ENCODE peak calls at places on chromosome 9, in five cellular contexts. One of them, this sample, is unnamed.

GRCh38 chr9:6563036-6563435 is 82.5 kb downstream of the GLDC start:
- DNase-seq in ovary: no peak
- DNase-seq in dorsolateral prefrontal cortex: no peak
- DNase-seq in HepG2: no peak
- DNase-seq in kidney epithelial cell: no peak
- DNase-seq in this sample: no peak

GRCh38 chr9:137453643-137454081 is 5.5 kb downstream of the NSMF start:
- DNase-seq in dorsolateral prefrontal cortex: no peak
- DNase-seq in kidney epithelial cell: no peak
- DNase-seq in ovary: peak
- DNase-seq in HepG2: peak
- DNase-seq in this sample: peak

GRCh38 chr9:77291714-77292113 is 114.4 kb downstream of the VPS13A start:
- DNase-seq in HepG2: peak
- DNase-seq in dorsolateral prefrontal cortex: no peak
- DNase-seq in ovary: no peak
- DNase-seq in kidney epithelial cell: no peak
- DNase-seq in this sample: no peak

GRCh38 chr9:85172001-85172978 is 502.8 kb downstream of the NTRK2 start:
- DNase-seq in HepG2: no peak
- DNase-seq in dorsolateral prefrontal cortex: no peak
- DNase-seq in ovary: no peak
- DNase-seq in kidney epithelial cell: peak
- DNase-seq in this sample: no peak

GRCh38 chr9:13750639-13751038 is 471.1 kb upstream of the MPDZ start:
- DNase-seq in ovary: no peak
- DNase-seq in HepG2: no peak
- DNase-seq in kidney epithelial cell: no peak
- DNase-seq in dorsolateral prefrontal cortex: no peak
- DNase-seq in this sample: no peak

GRCh38 chr9:6787793-6788174 is 30.0 kb downstream of the KDM4C start:
- DNase-seq in HepG2: no peak
- DNase-seq in kidney epithelial cell: no peak
- DNase-seq in ovary: no peak
- DNase-seq in dorsolateral prefrontal cortex: no peak
- DNase-seq in this sample: no peak

GRCh38 chr9:69019808-69020207 is 5.9 kb upstream of the PRKACG start:
- DNase-seq in HepG2: no peak
- DNase-seq in kidney epithelial cell: no peak
- DNase-seq in ovary: no peak
- DNase-seq in dorsolateral prefrontal cortex: no peak
- DNase-seq in this sample: peak

GRCh38 chr9:130996672-130997394 is 12.1 kb upstream of the LAMC3 start:
- DNase-seq in ovary: no peak
- DNase-seq in dorsolateral prefrontal cortex: no peak
- DNase-seq in kidney epithelial cell: no peak
- DNase-seq in HepG2: no peak
- DNase-seq in this sample: no peak

GRCh38 chr9:116450378-116451139 is 236.5 kb upstream of the TRIM32 start:
- DNase-seq in HepG2: no peak
- DNase-seq in dorsolateral prefrontal cortex: no peak
- DNase-seq in ovary: no peak
- DNase-seq in kidney epithelial cell: peak
- DNase-seq in this sample: no peak

GRCh38 chr9:130701059-130702022 is 7.8 kb downstream of the EXOSC2 start:
- DNase-seq in dorsolateral prefrontal cortex: peak
- DNase-seq in HepG2: peak
- DNase-seq in ovary: peak
- DNase-seq in kidney epithelial cell: no peak
- DNase-seq in this sample: peak

GRCh38 chr9:6894135-6894534 is 136.4 kb downstream of the KDM4C start:
- DNase-seq in HepG2: no peak
- DNase-seq in ovary: no peak
- DNase-seq in kidney epithelial cell: no peak
- DNase-seq in dorsolateral prefrontal cortex: no peak
- DNase-seq in this sample: no peak

GRCh38 chr9:87465791-87466190 is 31.9 kb upstream of the DAPK1 start:
- DNase-seq in kidney epithelial cell: no peak
- DNase-seq in HepG2: no peak
- DNase-seq in dorsolateral prefrontal cortex: no peak
- DNase-seq in ovary: no peak
- DNase-seq in this sample: no peak

GRCh38 chr9:8384126-8384525 is 584.5 kb upstream of the DMAC1 start:
- DNase-seq in ovary: no peak
- DNase-seq in HepG2: no peak
- DNase-seq in kidney epithelial cell: no peak
- DNase-seq in dorsolateral prefrontal cortex: no peak
- DNase-seq in this sample: no peak

GRCh38 chr9:78029601-78030552 is 1.7 kb downstream of the GNAQ start:
- DNase-seq in HepG2: no peak
- DNase-seq in ovary: no peak
- DNase-seq in kidney epithelial cell: no peak
- DNase-seq in dorsolateral prefrontal cortex: no peak
- DNase-seq in this sample: peak

GRCh38 chr9:137694962-137695875 is 76.4 kb downstream of the EHMT1 start:
- DNase-seq in HepG2: peak
- DNase-seq in kidney epithelial cell: no peak
- DNase-seq in dorsolateral prefrontal cortex: no peak
- DNase-seq in ovary: no peak
- DNase-seq in this sample: no peak

GRCh38 chr9:135939351-135940265 is 21.6 kb downstream of the UBAC1 start:
- DNase-seq in ovary: no peak
- DNase-seq in HepG2: no peak
- DNase-seq in dorsolateral prefrontal cortex: no peak
- DNase-seq in kidney epithelial cell: no peak
- DNase-seq in this sample: peak

GRCh38 chr9:70411141-70411929 is 3.1 kb downstream of the KLF9 start:
- DNase-seq in ovary: peak
- DNase-seq in HepG2: peak
- DNase-seq in dorsolateral prefrontal cortex: peak
- DNase-seq in kidney epithelial cell: no peak
- DNase-seq in this sample: peak

GRCh38 chr9:17776735-17777134 is 197.9 kb downstream of the SH3GL2 start:
- DNase-seq in dorsolateral prefrontal cortex: no peak
- DNase-seq in ovary: no peak
- DNase-seq in kidney epithelial cell: no peak
- DNase-seq in HepG2: no peak
- DNase-seq in this sample: no peak

GRCh38 chr9:72960446-72960845 is 7.6 kb upstream of the ALDH1A1 start:
- DNase-seq in kidney epithelial cell: no peak
- DNase-seq in HepG2: no peak
- DNase-seq in dorsolateral prefrontal cortex: no peak
- DNase-seq in ovary: no peak
- DNase-seq in this sample: no peak

GRCh38 chr9:63816742-63817621 is 1468.0 kb downstream of the FOXD4L5 start:
- DNase-seq in kidney epithelial cell: no peak
- DNase-seq in dorsolateral prefrontal cortex: peak
- DNase-seq in HepG2: peak
- DNase-seq in ovary: peak
- DNase-seq in this sample: peak

GRCh38 chr9:100377015-100377414 is 24.3 kb upstream of the TEX10 start:
- DNase-seq in dorsolateral prefrontal cortex: no peak
- DNase-seq in HepG2: no peak
- DNase-seq in kidney epithelial cell: no peak
- DNase-seq in ovary: no peak
- DNase-seq in this sample: no peak

GRCh38 chr9:92711844-92712243 is 41.9 kb upstream of the IPPK start:
- DNase-seq in kidney epithelial cell: no peak
- DNase-seq in dorsolateral prefrontal cortex: no peak
- DNase-seq in HepG2: no peak
- DNase-seq in ovary: no peak
- DNase-seq in this sample: peak

GRCh38 chr9:33447404-33448158 is at the start of gene AQP3:
- DNase-seq in dorsolateral prefrontal cortex: no peak
- DNase-seq in ovary: peak
- DNase-seq in kidney epithelial cell: no peak
- DNase-seq in HepG2: peak
- DNase-seq in this sample: peak

GRCh38 chr9:16689352-16689938 is 181.0 kb downstream of the BNC2 start:
- DNase-seq in dorsolateral prefrontal cortex: no peak
- DNase-seq in ovary: no peak
- DNase-seq in HepG2: no peak
- DNase-seq in kidney epithelial cell: no peak
- DNase-seq in this sample: no peak

GRCh38 chr9:123453904-123454321 is 97.9 kb downstream of the CRB2 start:
- DNase-seq in kidney epithelial cell: no peak
- DNase-seq in HepG2: peak
- DNase-seq in ovary: peak
- DNase-seq in dorsolateral prefrontal cortex: peak
- DNase-seq in this sample: no peak

GRCh38 chr9:806285-807156 is 35.0 kb upstream of the DMRT1 start:
- DNase-seq in dorsolateral prefrontal cortex: no peak
- DNase-seq in HepG2: peak
- DNase-seq in ovary: no peak
- DNase-seq in kidney epithelial cell: no peak
- DNase-seq in this sample: peak

GRCh38 chr9:88538311-88539085 is 3.5 kb downstream of the NXNL2 start:
- DNase-seq in HepG2: no peak
- DNase-seq in kidney epithelial cell: peak
- DNase-seq in ovary: no peak
- DNase-seq in dorsolateral prefrontal cortex: no peak
- DNase-seq in this sample: no peak

GRCh38 chr9:3446313-3446712 is 79.5 kb downstream of the RFX3 start:
- DNase-seq in ovary: no peak
- DNase-seq in HepG2: no peak
- DNase-seq in dorsolateral prefrontal cortex: no peak
- DNase-seq in kidney epithelial cell: no peak
- DNase-seq in this sample: no peak

GRCh38 chr9:78115073-78115472 is 83.5 kb upstream of the GNAQ start:
- DNase-seq in kidney epithelial cell: no peak
- DNase-seq in ovary: no peak
- DNase-seq in dorsolateral prefrontal cortex: no peak
- DNase-seq in HepG2: peak
- DNase-seq in this sample: no peak

GRCh38 chr9:107487521-107488399 is 1.8 kb downstream of the KLF4 start:
- DNase-seq in kidney epithelial cell: no peak
- DNase-seq in dorsolateral prefrontal cortex: no peak
- DNase-seq in ovary: peak
- DNase-seq in HepG2: no peak
- DNase-seq in this sample: no peak

GRCh38 chr9:82354260-82354659 is 365.7 kb downstream of the SPATA31D1 start:
- DNase-seq in kidney epithelial cell: peak
- DNase-seq in ovary: no peak
- DNase-seq in dorsolateral prefrontal cortex: no peak
- DNase-seq in HepG2: no peak
- DNase-seq in this sample: no peak

GRCh38 chr9:34624475-34624984 is 4.2 kb upstream of the DCTN3 start:
- DNase-seq in kidney epithelial cell: no peak
- DNase-seq in HepG2: no peak
- DNase-seq in dorsolateral prefrontal cortex: no peak
- DNase-seq in ovary: no peak
- DNase-seq in this sample: no peak

GRCh38 chr9:71685394-71685793 is 82.9 kb downstream of the CEMIP2 start:
- DNase-seq in HepG2: no peak
- DNase-seq in kidney epithelial cell: no peak
- DNase-seq in dorsolateral prefrontal cortex: no peak
- DNase-seq in ovary: no peak
- DNase-seq in this sample: peak

GRCh38 chr9:71683598-71684235 is 84.6 kb downstream of the CEMIP2 start:
- DNase-seq in dorsolateral prefrontal cortex: peak
- DNase-seq in kidney epithelial cell: no peak
- DNase-seq in HepG2: no peak
- DNase-seq in ovary: peak
- DNase-seq in this sample: no peak

GRCh38 chr9:71684566-71684965 is 83.7 kb downstream of the CEMIP2 start:
- DNase-seq in kidney epithelial cell: no peak
- DNase-seq in dorsolateral prefrontal cortex: no peak
- DNase-seq in HepG2: no peak
- DNase-seq in ovary: no peak
- DNase-seq in this sample: no peak

GRCh38 chr9:71690058-71690691 is 78.1 kb downstream of the CEMIP2 start:
- DNase-seq in HepG2: no peak
- DNase-seq in ovary: no peak
- DNase-seq in dorsolateral prefrontal cortex: no peak
- DNase-seq in kidney epithelial cell: no peak
- DNase-seq in this sample: no peak

GRCh38 chr9:71685988-71686387 is 82.3 kb downstream of the CEMIP2 start:
- DNase-seq in ovary: no peak
- DNase-seq in kidney epithelial cell: no peak
- DNase-seq in HepG2: no peak
- DNase-seq in dorsolateral prefrontal cortex: no peak
- DNase-seq in this sample: no peak
- H3K4me3 ChIP-seq in ovary: no peak
- H3K4me3 ChIP-seq in kidney epithelial cell: no peak
- H3K4me3 ChIP-seq in HepG2: no peak
- H3K4me3 ChIP-seq in dorsolateral prefrontal cortex: no peak
- H3K4me3 ChIP-seq in this sample: peak

GRCh38 chr9:132744881-132745761 is 74.9 kb downstream of the GTF3C4 start:
- DNase-seq in ovary: no peak
- DNase-seq in dorsolateral prefrontal cortex: no peak
- DNase-seq in HepG2: no peak
- DNase-seq in kidney epithelial cell: no peak
- DNase-seq in this sample: no peak
- H3K4me3 ChIP-seq in ovary: no peak
- H3K4me3 ChIP-seq in dorsolateral prefrontal cortex: no peak
- H3K4me3 ChIP-seq in HepG2: no peak
- H3K4me3 ChIP-seq in kidney epithelial cell: no peak
- H3K4me3 ChIP-seq in this sample: no peak

DNA sequence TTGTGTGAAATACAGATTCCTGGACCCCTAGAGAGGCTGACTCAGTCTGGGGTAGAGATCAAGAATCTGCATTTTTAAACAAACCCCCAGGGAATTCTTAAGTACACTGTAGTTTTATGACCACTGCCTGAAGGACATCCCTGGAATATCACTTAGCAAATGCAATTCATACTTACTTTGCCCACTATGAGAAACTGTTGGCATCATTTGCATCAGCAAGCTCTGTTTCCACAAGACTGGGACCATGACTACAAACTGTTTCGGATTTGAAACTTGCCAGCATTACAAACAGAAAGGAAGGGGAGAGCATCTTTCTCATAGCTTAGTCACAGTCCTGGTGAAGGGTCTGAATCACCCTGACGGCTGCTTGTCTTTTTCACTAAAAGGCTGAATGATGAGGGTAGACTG is 63.7 kb downstream of the MLLT3 start:
- DNase-seq in ovary: no peak
- DNase-seq in HepG2: no peak
- DNase-seq in kidney epithelial cell: peak
- DNase-seq in dorsolateral prefrontal cortex: no peak
- DNase-seq in this sample: no peak
- H3K4me3 ChIP-seq in ovary: no peak
- H3K4me3 ChIP-seq in HepG2: no peak
- H3K4me3 ChIP-seq in kidney epithelial cell: no peak
- H3K4me3 ChIP-seq in dorsolateral prefrontal cortex: no peak
- H3K4me3 ChIP-seq in this sample: no peak

GRCh38 chr9:121358747-121359146 is 11.3 kb downstream of the STOM start:
- DNase-seq in dorsolateral prefrontal cortex: no peak
- DNase-seq in ovary: no peak
- DNase-seq in kidney epithelial cell: no peak
- DNase-seq in HepG2: no peak
- DNase-seq in this sample: no peak
- H3K4me3 ChIP-seq in dorsolateral prefrontal cortex: no peak
- H3K4me3 ChIP-seq in ovary: no peak
- H3K4me3 ChIP-seq in kidney epithelial cell: no peak
- H3K4me3 ChIP-seq in HepG2: no peak
- H3K4me3 ChIP-seq in this sample: no peak

This sample was measured in CD4-positive, alpha-beta memory T cell.